ENCODE peak calls at places on chromosomes 13 and 19, in ten cellular contexts. One of them, this sample, is unnamed.
A peak's percentile ranks its signal among the peaks of the same experiment; 100 is the strongest.

GRCh38 chr13:30907167-30907761 is 1.2 kb downstream of the MEDAG start:
- DNase-seq in endodermal cell: no peak
- DNase-seq in PC-3: no peak
- DNase-seq in IMR-90: peak; percentile 51
- DNase-seq in HCT116: no peak
- DNase-seq in psoas muscle: no peak
- DNase-seq in Panc1: no peak
- DNase-seq in fibroblast of lung: peak; percentile 59
- DNase-seq in sigmoid colon: no peak
- DNase-seq in left ventricle myocardium inferior: no peak
- DNase-seq in this sample: no peak

GRCh38 chr13:49315036-49315565 is 67.4 kb downstream of the CDADC1 start:
- DNase-seq in endodermal cell: no peak
- DNase-seq in PC-3: no peak
- DNase-seq in IMR-90: peak; percentile 75
- DNase-seq in HCT116: no peak
- DNase-seq in psoas muscle: no peak
- DNase-seq in Panc1: no peak
- DNase-seq in fibroblast of lung: peak; percentile 51
- DNase-seq in sigmoid colon: no peak
- DNase-seq in left ventricle myocardium inferior: no peak
- DNase-seq in this sample: no peak

GRCh38 chr19:39867133-39867532 is 21.0 kb upstream of the FBL start:
- DNase-seq in endodermal cell: no peak
- DNase-seq in PC-3: no peak
- DNase-seq in IMR-90: no peak
- DNase-seq in HCT116: no peak
- DNase-seq in psoas muscle: no peak
- DNase-seq in Panc1: no peak
- DNase-seq in fibroblast of lung: no peak
- DNase-seq in sigmoid colon: no peak
- DNase-seq in left ventricle myocardium inferior: no peak
- DNase-seq in this sample: no peak

GRCh38 chr13:82330499-82330898 is 1551.8 kb downstream of the SLITRK1 start:
- DNase-seq in endodermal cell: no peak
- DNase-seq in PC-3: peak; percentile 59
- DNase-seq in IMR-90: no peak
- DNase-seq in HCT116: no peak
- DNase-seq in psoas muscle: no peak
- DNase-seq in Panc1: no peak
- DNase-seq in fibroblast of lung: no peak
- DNase-seq in sigmoid colon: no peak
- DNase-seq in left ventricle myocardium inferior: no peak
- DNase-seq in this sample: no peak

GRCh38 chr19:13215572-13216380 is 65.6 kb downstream of the IER2 start:
- DNase-seq in endodermal cell: no peak
- DNase-seq in PC-3: peak; percentile 26
- DNase-seq in IMR-90: no peak
- DNase-seq in HCT116: no peak
- DNase-seq in psoas muscle: no peak
- DNase-seq in Panc1: no peak
- DNase-seq in fibroblast of lung: peak; percentile 34
- DNase-seq in sigmoid colon: no peak
- DNase-seq in left ventricle myocardium inferior: no peak
- DNase-seq in this sample: no peak

GRCh38 chr13:36965767-36966166 is 33.4 kb downstream of the ALG5 start:
- DNase-seq in endodermal cell: no peak
- DNase-seq in PC-3: peak; percentile 85
- DNase-seq in IMR-90: peak; percentile 90
- DNase-seq in HCT116: peak; percentile 15
- DNase-seq in psoas muscle: no peak
- DNase-seq in Panc1: no peak
- DNase-seq in fibroblast of lung: peak; percentile 85
- DNase-seq in sigmoid colon: no peak
- DNase-seq in left ventricle myocardium inferior: no peak
- DNase-seq in this sample: no peak

GRCh38 chr13:98480915-98481510 is 95.9 kb downstream of the STK24 start:
- DNase-seq in endodermal cell: no peak
- DNase-seq in PC-3: no peak
- DNase-seq in IMR-90: peak; percentile 69
- DNase-seq in HCT116: no peak
- DNase-seq in psoas muscle: no peak
- DNase-seq in Panc1: no peak
- DNase-seq in fibroblast of lung: peak; percentile 23
- DNase-seq in sigmoid colon: peak; percentile 82
- DNase-seq in left ventricle myocardium inferior: peak; percentile 60
- DNase-seq in this sample: no peak

GRCh38 chr19:3738477-3739220 is 22.8 kb downstream of the APBA3 start:
- DNase-seq in endodermal cell: no peak
- DNase-seq in PC-3: no peak
- DNase-seq in IMR-90: no peak
- DNase-seq in HCT116: no peak
- DNase-seq in psoas muscle: no peak
- DNase-seq in Panc1: no peak
- DNase-seq in fibroblast of lung: no peak
- DNase-seq in sigmoid colon: no peak
- DNase-seq in left ventricle myocardium inferior: no peak
- DNase-seq in this sample: no peak

GRCh38 chr19:33740811-33741396 is 55.8 kb upstream of the KCTD15 start:
- DNase-seq in endodermal cell: peak; percentile 90
- DNase-seq in PC-3: peak; percentile 45
- DNase-seq in IMR-90: peak; percentile 38
- DNase-seq in HCT116: no peak
- DNase-seq in psoas muscle: no peak
- DNase-seq in Panc1: no peak
- DNase-seq in fibroblast of lung: peak; percentile 27
- DNase-seq in sigmoid colon: no peak
- DNase-seq in left ventricle myocardium inferior: no peak
- DNase-seq in this sample: peak; percentile 33

GRCh38 chr13:107421028-107421427 is 794.3 kb downstream of the LIG4 start:
- DNase-seq in endodermal cell: no peak
- DNase-seq in PC-3: peak; percentile 4
- DNase-seq in IMR-90: peak; percentile 75
- DNase-seq in HCT116: no peak
- DNase-seq in psoas muscle: no peak
- DNase-seq in Panc1: no peak
- DNase-seq in fibroblast of lung: peak; percentile 71
- DNase-seq in sigmoid colon: no peak
- DNase-seq in left ventricle myocardium inferior: no peak
- DNase-seq in this sample: no peak

GRCh38 chr13:77857810-77858209 is 60.8 kb downstream of the EDNRB start:
- DNase-seq in endodermal cell: no peak
- DNase-seq in PC-3: no peak
- DNase-seq in IMR-90: peak; percentile 72
- DNase-seq in HCT116: no peak
- DNase-seq in psoas muscle: no peak
- DNase-seq in Panc1: no peak
- DNase-seq in fibroblast of lung: peak; percentile 41
- DNase-seq in sigmoid colon: no peak
- DNase-seq in left ventricle myocardium inferior: no peak
- DNase-seq in this sample: no peak

GRCh38 chr19:33815410-33816340 is 19.0 kb downstream of the KCTD15 start:
- DNase-seq in endodermal cell: peak; percentile 40
- DNase-seq in PC-3: peak; percentile 9
- DNase-seq in IMR-90: peak; percentile 34
- DNase-seq in HCT116: no peak
- DNase-seq in psoas muscle: no peak
- DNase-seq in Panc1: no peak
- DNase-seq in fibroblast of lung: peak; percentile 49
- DNase-seq in sigmoid colon: peak; percentile 46
- DNase-seq in left ventricle myocardium inferior: no peak
- DNase-seq in this sample: no peak

GRCh38 chr13:27822873-27823311 is 30.6 kb downstream of the GSX1 start:
- DNase-seq in endodermal cell: no peak
- DNase-seq in PC-3: no peak
- DNase-seq in IMR-90: no peak
- DNase-seq in HCT116: no peak
- DNase-seq in psoas muscle: no peak
- DNase-seq in Panc1: no peak
- DNase-seq in fibroblast of lung: peak; percentile 13
- DNase-seq in sigmoid colon: no peak
- DNase-seq in left ventricle myocardium inferior: no peak
- DNase-seq in this sample: peak; percentile 39

GRCh38 chr13:79307866-79308298 is 98.2 kb downstream of the RBM26 start:
- DNase-seq in endodermal cell: peak; percentile 57
- DNase-seq in PC-3: peak; percentile 3
- DNase-seq in IMR-90: peak; percentile 61
- DNase-seq in HCT116: no peak
- DNase-seq in psoas muscle: peak; percentile 39
- DNase-seq in Panc1: no peak
- DNase-seq in fibroblast of lung: peak; percentile 52
- DNase-seq in sigmoid colon: no peak
- DNase-seq in left ventricle myocardium inferior: no peak
- DNase-seq in this sample: no peak

GRCh38 chr19:44677019-44677809 is 5.9 kb downstream of the CEACAM19 start:
- DNase-seq in endodermal cell: peak; percentile 82
- DNase-seq in PC-3: peak; percentile 55
- DNase-seq in IMR-90: peak; percentile 70
- DNase-seq in HCT116: peak; percentile 70
- DNase-seq in psoas muscle: no peak
- DNase-seq in Panc1: no peak
- DNase-seq in fibroblast of lung: peak; percentile 77
- DNase-seq in sigmoid colon: no peak
- DNase-seq in left ventricle myocardium inferior: no peak
- DNase-seq in this sample: peak; percentile 63

DNA sequence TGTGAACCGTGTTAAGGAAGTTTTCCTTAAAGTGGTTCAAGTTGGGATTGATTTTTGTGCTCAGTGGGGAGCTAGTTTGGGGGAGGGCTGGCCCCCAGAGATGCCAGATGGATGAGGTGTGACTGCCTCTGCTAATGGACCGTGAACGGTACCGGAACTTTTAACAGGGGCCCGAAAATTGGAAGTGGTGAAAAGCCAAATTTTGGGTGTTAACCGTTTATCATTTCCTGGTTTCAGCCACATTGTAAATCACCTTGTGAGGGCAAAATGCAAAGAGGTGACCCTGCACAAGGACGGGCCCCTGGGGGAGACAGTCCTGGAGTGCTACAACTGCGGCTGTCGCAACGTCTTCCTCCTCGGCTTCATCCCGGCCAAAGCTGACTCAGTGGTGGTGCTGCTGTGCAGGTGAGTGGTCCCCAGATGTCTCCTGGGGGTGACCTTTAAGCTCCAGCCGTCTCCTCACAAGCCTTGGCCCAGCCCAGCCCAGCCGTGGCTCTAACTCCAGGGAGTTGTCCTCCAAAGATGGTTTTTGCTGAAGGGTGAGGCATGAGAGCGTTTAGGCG is 18.2 kb downstream of the UPF1 start:
- DNase-seq in endodermal cell: no peak
- DNase-seq in PC-3: no peak
- DNase-seq in IMR-90: no peak
- DNase-seq in HCT116: no peak
- DNase-seq in psoas muscle: no peak
- DNase-seq in Panc1: no peak
- DNase-seq in fibroblast of lung: no peak
- DNase-seq in sigmoid colon: no peak
- DNase-seq in left ventricle myocardium inferior: no peak
- DNase-seq in this sample: no peak
- H3K4me3 ChIP-seq in endodermal cell: no peak overlapping the region
- H3K4me3 ChIP-seq in PC-3: no peak overlapping the region
- H3K4me3 ChIP-seq in IMR-90: no peak overlapping the region
- H3K4me3 ChIP-seq in HCT116: no peak overlapping the region
- H3K4me3 ChIP-seq in psoas muscle: no peak overlapping the region
- H3K4me3 ChIP-seq in Panc1: no peak overlapping the region
- H3K4me3 ChIP-seq in fibroblast of lung: no peak overlapping the region
- H3K4me3 ChIP-seq in sigmoid colon: no peak overlapping the region
- H3K4me3 ChIP-seq in left ventricle myocardium inferior: peak overlapping the region; percentile 38
- H3K4me3 ChIP-seq in this sample: no peak overlapping the region

DNA sequence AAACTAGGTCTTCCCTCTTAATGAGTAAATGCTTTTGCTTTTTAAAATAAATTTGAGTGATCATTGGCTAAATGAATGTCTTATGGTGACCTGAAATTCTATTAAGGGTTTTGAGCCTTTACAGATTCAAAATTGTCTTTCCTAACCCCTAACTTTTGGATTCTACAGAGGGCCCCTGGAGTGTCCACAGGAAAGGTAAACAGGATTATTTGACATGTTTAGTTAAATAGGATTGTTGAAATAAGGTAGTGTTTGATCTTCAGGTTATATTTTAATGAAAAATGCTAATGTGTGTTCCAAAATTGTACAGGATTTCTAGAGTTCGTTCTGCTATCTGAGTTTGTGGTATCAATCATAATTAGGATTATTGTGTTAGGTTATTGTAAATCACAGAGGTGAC is 55.9 kb upstream of the GJB6 start:
- DNase-seq in endodermal cell: no peak
- DNase-seq in PC-3: no peak
- DNase-seq in IMR-90: no peak
- DNase-seq in HCT116: no peak
- DNase-seq in psoas muscle: no peak
- DNase-seq in Panc1: no peak
- DNase-seq in fibroblast of lung: no peak
- DNase-seq in sigmoid colon: no peak
- DNase-seq in left ventricle myocardium inferior: no peak
- DNase-seq in this sample: no peak
- H3K27me3 ChIP-seq in endodermal cell: no peaks in the 10 kb centered on the region
- H3K27me3 ChIP-seq in PC-3: no peaks in the 10 kb centered on the region
- H3K27me3 ChIP-seq in IMR-90: peaks cover 1% of the 10 kb centered on the region
- H3K27me3 ChIP-seq in HCT116: no peaks in the 10 kb centered on the region
- H3K27me3 ChIP-seq in psoas muscle: no peaks in the 10 kb centered on the region
- H3K27me3 ChIP-seq in Panc1: no peaks in the 10 kb centered on the region
- H3K27me3 ChIP-seq in fibroblast of lung: peaks cover 2% of the 10 kb centered on the region
- H3K27me3 ChIP-seq in sigmoid colon: no peaks in the 10 kb centered on the region
- H3K27me3 ChIP-seq in left ventricle myocardium inferior: no peaks in the 10 kb centered on the region
- H3K27me3 ChIP-seq in this sample: no peaks in the 10 kb centered on the region

GRCh38 chr19:17005000-17005399 is 21.6 kb downstream of the CPAMD8 start:
- DNase-seq in endodermal cell: peak; percentile 51
- DNase-seq in PC-3: no peak
- DNase-seq in IMR-90: no peak
- DNase-seq in HCT116: no peak
- DNase-seq in psoas muscle: no peak
- DNase-seq in Panc1: no peak
- DNase-seq in fibroblast of lung: no peak
- DNase-seq in sigmoid colon: no peak
- DNase-seq in left ventricle myocardium inferior: no peak
- DNase-seq in this sample: no peak
- H3K4me1 ChIP-seq in endodermal cell: no peaks in the 10 kb centered on the region
- H3K4me1 ChIP-seq in PC-3: no peaks in the 10 kb centered on the region
- H3K4me1 ChIP-seq in IMR-90: no peaks in the 10 kb centered on the region
- H3K4me1 ChIP-seq in HCT116: no peaks in the 10 kb centered on the region
- H3K4me1 ChIP-seq in psoas muscle: no peaks in the 10 kb centered on the region
- H3K4me1 ChIP-seq in Panc1: no peaks in the 10 kb centered on the region
- H3K4me1 ChIP-seq in fibroblast of lung: no peaks in the 10 kb centered on the region
- H3K4me1 ChIP-seq in sigmoid colon: no peaks in the 10 kb centered on the region
- H3K4me1 ChIP-seq in left ventricle myocardium inferior: no peaks in the 10 kb centered on the region
- H3K4me1 ChIP-seq in this sample: no peaks in the 10 kb centered on the region

GRCh38 chr19:28414748-28415147 is 798.2 kb downstream of the UQCRFS1 start:
- DNase-seq in endodermal cell: no peak
- DNase-seq in PC-3: no peak
- DNase-seq in IMR-90: no peak
- DNase-seq in HCT116: no peak
- DNase-seq in psoas muscle: no peak
- DNase-seq in Panc1: no peak
- DNase-seq in fibroblast of lung: no peak
- DNase-seq in sigmoid colon: no peak
- DNase-seq in left ventricle myocardium inferior: no peak
- DNase-seq in this sample: no peak
- H3K4me3 ChIP-seq in endodermal cell: no peak overlapping the region
- H3K4me3 ChIP-seq in PC-3: no peak overlapping the region
- H3K4me3 ChIP-seq in IMR-90: no peak overlapping the region
- H3K4me3 ChIP-seq in HCT116: no peak overlapping the region
- H3K4me3 ChIP-seq in psoas muscle: no peak overlapping the region
- H3K4me3 ChIP-seq in Panc1: no peak overlapping the region
- H3K4me3 ChIP-seq in fibroblast of lung: no peak overlapping the region
- H3K4me3 ChIP-seq in sigmoid colon: no peak overlapping the region
- H3K4me3 ChIP-seq in left ventricle myocardium inferior: no peak overlapping the region
- H3K4me3 ChIP-seq in this sample: no peak overlapping the region

GRCh38 chr19:6020972-6021805 is 43.2 kb upstream of the RANBP3 start:
- DNase-seq in endodermal cell: no peak
- DNase-seq in PC-3: peak; percentile 83
- DNase-seq in IMR-90: no peak
- DNase-seq in HCT116: no peak
- DNase-seq in psoas muscle: peak; percentile 46
- DNase-seq in Panc1: no peak
- DNase-seq in fibroblast of lung: no peak
- DNase-seq in sigmoid colon: peak; percentile 50
- DNase-seq in left ventricle myocardium inferior: no peak
- DNase-seq in this sample: no peak
- H3K27me3 ChIP-seq in endodermal cell: no peaks in the 10 kb centered on the region
- H3K27me3 ChIP-seq in PC-3: no peaks in the 10 kb centered on the region
- H3K27me3 ChIP-seq in IMR-90: no peaks in the 10 kb centered on the region
- H3K27me3 ChIP-seq in HCT116: no peaks in the 10 kb centered on the region
- H3K27me3 ChIP-seq in psoas muscle: no peaks in the 10 kb centered on the region
- H3K27me3 ChIP-seq in Panc1: no peaks in the 10 kb centered on the region
- H3K27me3 ChIP-seq in fibroblast of lung: no peaks in the 10 kb centered on the region
- H3K27me3 ChIP-seq in sigmoid colon: no peaks in the 10 kb centered on the region
- H3K27me3 ChIP-seq in left ventricle myocardium inferior: no peaks in the 10 kb centered on the region
- H3K27me3 ChIP-seq in this sample: no peaks in the 10 kb centered on the region